ENCODE peak calls at places on chromosomes 13 and 19, in four cellular contexts. G, R, W and Q are unnamed samples.
A peak's percentile ranks its signal among the peaks of the same experiment; 100 is the strongest.

GRCh38 chr13:110426745-110427144 is 119.7 kb downstream of the COL4A2 start:
- DNase-seq in G (no peak), W (no peak), R (no peak), Q (no peak)

GRCh38 chr13:113472355-113473025 is 18.0 kb downstream of the DCUN1D2 start:
- DNase-seq in W (no peak), R (no peak), G (peak; percentile 87), Q (no peak)

GRCh38 chr13:96809366-96810096 is 184.7 kb downstream of the OXGR1 start:
- DNase-seq in W (no peak), R (no peak), G (no peak), Q (no peak)

GRCh38 chr13:101157261-101157660 is 259.0 kb downstream of the NALCN start:
- DNase-seq in G (no peak), W (no peak), R (no peak), Q (no peak)

GRCh38 chr19:11254662-11255061 is 7.7 kb downstream of the DOCK6 start:
- DNase-seq in W (no peak), R (no peak), G (no peak), Q (no peak)

GRCh38 chr19:10952809-10953208 is 8.0 kb upstream of the SMARCA4 start:
- DNase-seq in G (no peak), W (no peak), R (no peak), Q (no peak)

GRCh38 chr13:79937311-79938243 is 403.3 kb downstream of the SPRY2 start:
- DNase-seq in G (no peak), W (no peak), R (no peak), Q (no peak)

GRCh38 chr13:59211636-59212035 is 952.1 kb downstream of the DIAPH3 start:
- DNase-seq in G (no peak), R (no peak), W (no peak), Q (no peak)

GRCh38 chr13:95067303-95067702 is 233.9 kb downstream of the ABCC4 start:
- DNase-seq in R (no peak), W (no peak), G (peak; percentile 89), Q (no peak)

GRCh38 chr13:35388456-35388855 is 88.0 kb downstream of the MAB21L1 start:
- DNase-seq in R (no peak), G (no peak), W (no peak), Q (no peak)

GRCh38 chr13:113209336-113209879 is at the start of gene CUL4A:
- DNase-seq in R (peak; percentile 38), W (peak; percentile 71), G (no peak), Q (peak; percentile 57)

GRCh38 chr19:34313188-34313587 is 51.8 kb upstream of the GPI start:
- DNase-seq in G (no peak), R (no peak), W (no peak), Q (no peak)

GRCh38 chr13:52128714-52129700 is at the start of gene NEK5:
- DNase-seq in W (peak; percentile 47), R (peak; percentile 70), G (no peak), Q (no peak)
- TF ChIP-seq CTCF in W (peak; percentile 79), R (peak; percentile 65), G (peak; percentile 75), Q (peak; percentile 78)

GRCh38 chr19:7197760-7198696 is 96.2 kb downstream of the INSR start:
- DNase-seq in W (peak; percentile 94), G (peak; percentile 97), R (peak; percentile 72), Q (peak; percentile 88)
- TF ChIP-seq CTCF in W (peak; percentile 48), G (no peak), R (no peak), Q (peak; percentile 45)

GRCh38 chr19:39413903-39414608 is 1.6 kb downstream of the PLEKHG2 start:
- DNase-seq in R (peak; percentile 91), G (no peak), W (peak; percentile 47), Q (no peak)

GRCh38 chr19:39413269-39413902 is 917 bp downstream of the PLEKHG2 start:
- DNase-seq in W (peak; percentile 82), G (no peak), R (peak; percentile 74), Q (no peak)

GRCh38 chr19:39411832-39412099 is 703 bp upstream of the PLEKHG2 start:
- DNase-seq in R (peak; percentile 98), G (peak; percentile 98), W (peak; percentile 91), Q (peak; percentile 93)

GRCh38 chr19:39412100-39412866 is at the start of gene PLEKHG2:
- DNase-seq in R (peak; percentile 100), G (peak; percentile 100), W (peak; percentile 98), Q (peak; percentile 98)

DNA sequence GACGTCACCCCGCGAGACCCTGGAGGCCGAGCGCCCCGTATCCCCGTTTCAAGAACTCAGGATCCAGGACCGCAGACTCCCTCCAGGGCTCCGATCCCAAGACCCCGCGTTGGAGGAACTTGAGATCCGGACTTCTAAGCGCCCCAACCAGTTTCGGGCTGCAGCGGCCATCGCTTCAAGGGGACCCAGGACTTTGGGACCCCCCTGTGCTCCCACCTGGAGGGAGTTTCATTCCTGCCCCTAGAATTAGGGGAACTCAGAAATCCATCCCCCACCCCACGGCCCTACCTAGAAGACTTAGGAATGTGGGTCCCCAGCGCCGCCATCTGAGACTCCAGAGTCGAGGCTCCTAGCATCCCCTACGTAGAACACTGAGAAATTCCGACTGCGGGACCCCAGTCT is 399 bp downstream of the PLEKHG2 start:
- DNase-seq in G (no peak), R (no peak), W (no peak), Q (no peak)
- TF ChIP-seq CTCF in G (peak; percentile 28), R (peak; percentile 44), W (no peak), Q (peak; percentile 49)

GRCh38 chr13:42597505-42597904 is 23.6 kb downstream of the TNFSF11 start:
- DNase-seq in W (no peak), R (no peak), G (no peak), Q (no peak)
- TF ChIP-seq CTCF in W (no peak), R (no peak), G (no peak), Q (no peak)

GRCh38 chr19:52724701-52725514 is 9.9 kb downstream of the ZNF611 start:
- DNase-seq in W (no peak), R (no peak), G (no peak), Q (no peak)
- TF ChIP-seq CTCF in W (no peak), R (no peak), G (no peak), Q (no peak)